ENCODE peak calls at places on chromosome 6, in four cellular contexts. A is adrenal gland, T is transverse colon, Q is testis. E is an unnamed sample.

GRCh38 chr6:143561105-143561704 is 49.7 kb upstream of the FUCA2 start:
- DNase-seq in T (no peak), Q (no peak), A (no peak), E (no peak)

GRCh38 chr6:47147836-47148344 is 105.8 kb upstream of the ADGRF1 start:
- DNase-seq in Q (no peak), A (no peak), T (no peak), E (no peak)

GRCh38 chr6:10951675-10952282 is 64.9 kb downstream of the SYCP2L start:
- DNase-seq in Q (no peak), T (no peak), A (no peak), E (no peak)

GRCh38 chr6:33147807-33148666 is 44.2 kb downstream of the COL11A2 start:
- DNase-seq in A (no peak), Q (peak; percentile 63), T (no peak), E (peak; percentile 19)

GRCh38 chr6:168049277-168049676 is 29.7 kb downstream of the FRMD1 start:
- DNase-seq in A (no peak), Q (peak; percentile 60), T (no peak), E (no peak)

GRCh38 chr6:12174878-12175277 is 115.3 kb upstream of the EDN1 start:
- DNase-seq in T (no peak), A (no peak), Q (no peak), E (no peak)

GRCh38 chr6:11848852-11849731 is 70.5 kb upstream of the ADTRP start:
- DNase-seq in T (no peak), Q (no peak), A (no peak), E (no peak)

GRCh38 chr6:167500961-167501360 is 176.1 kb downstream of the TTLL2 start:
- DNase-seq in T (no peak), A (no peak), Q (no peak), E (no peak)

GRCh38 chr6:159760602-159761057 is 1.2 kb upstream of the ACAT2 start:
- DNase-seq in Q (no peak), T (no peak), A (no peak), E (no peak)

GRCh38 chr6:166596741-166597507 is 10.4 kb upstream of the RAMACL start:
- DNase-seq in Q (no peak), A (no peak), T (no peak), E (no peak)

GRCh38 chr6:125802943-125803377 is 12.2 kb downstream of the NCOA7 start:
- DNase-seq in Q (no peak), T (no peak), A (no peak), E (no peak)

GRCh38 chr6:87742106-87742505 is 40.1 kb upstream of the AKIRIN2 start:
- DNase-seq in Q (no peak), A (no peak), T (peak; percentile 31), E (no peak)

GRCh38 chr6:148323344-148323743 is 19.3 kb upstream of the SASH1 start:
- DNase-seq in T (no peak), A (no peak), Q (no peak), E (no peak)

GRCh38 chr6:132683543-132683942 is 24.6 kb upstream of the TAAR1 start:
- DNase-seq in Q (no peak), A (no peak), T (no peak), E (no peak)

GRCh38 chr6:2450546-2450945 is 205.1 kb upstream of the GMDS start:
- DNase-seq in A (peak; percentile 48), Q (peak; percentile 62), T (peak; percentile 82), E (peak; percentile 79)

GRCh38 chr6:110325197-110325596 is 33.0 kb downstream of the METTL24 start:
- DNase-seq in T (peak; percentile 21), A (no peak), Q (no peak), E (peak; percentile 21)

GRCh38 chr6:142009647-142010046 is 123.1 kb upstream of the GJE1 start:
- DNase-seq in Q (no peak), T (no peak), A (no peak), E (no peak)

GRCh38 chr6:80508885-80509630 is 402.6 kb downstream of the BCKDHB start:
- DNase-seq in A (no peak), Q (no peak), T (no peak), E (no peak)

GRCh38 chr6:1724124-1724523 is 114.4 kb downstream of the FOXC1 start:
- DNase-seq in A (no peak), T (no peak), Q (no peak), E (no peak)

GRCh38 chr6:27684264-27685211 is 211.6 kb upstream of the ZNF184 start:
- DNase-seq in T (peak; percentile 36), Q (peak; percentile 70), A (no peak), E (peak; percentile 23)

GRCh38 chr6:161439093-161439492 is 165.2 kb upstream of the AGPAT4 start:
- DNase-seq in T (no peak), Q (peak; percentile 65), A (peak; percentile 63), E (no peak)

GRCh38 chr6:42766163-42766670 is 15.6 kb upstream of the BICRAL start:
- DNase-seq in A (no peak), T (no peak), Q (no peak), E (no peak)

GRCh38 chr6:3039384-3039783 is 28.9 kb upstream of the RIPK1 start:
- DNase-seq in T (no peak), A (no peak), Q (no peak), E (no peak)

GRCh38 chr6:81752969-81753708 is 658 bp upstream of the TENT5A start:
- DNase-seq in Q (peak; percentile 94), T (peak; percentile 93), A (peak; percentile 95), E (peak; percentile 94)

GRCh38 chr6:14059791-14060436 is 57.7 kb upstream of the CD83 start:
- DNase-seq in Q (peak; percentile 67), A (peak; percentile 84), T (no peak), E (peak; percentile 82)

GRCh38 chr6:47407295-47408281 is 70.0 kb upstream of the CD2AP start:
- DNase-seq in T (no peak), Q (no peak), A (no peak), E (no peak)

GRCh38 chr6:142361345-142361744 is 59.5 kb downstream of the ADGRG6 start:
- DNase-seq in A (no peak), T (no peak), Q (no peak), E (no peak)

GRCh38 chr6:56875961-56876360 is 78.9 kb upstream of the BEND6 start:
- DNase-seq in T (peak; percentile 57), Q (no peak), A (no peak), E (no peak)

GRCh38 chr6:137277971-137278602 is 58.9 kb upstream of the IFNGR1 start:
- DNase-seq in A (no peak), T (no peak), Q (no peak), E (peak; percentile 19)

GRCh38 chr6:3013486-3013885 is 13.8 kb downstream of the NQO2 start:
- DNase-seq in T (no peak), A (peak; percentile 58), Q (no peak), E (peak; percentile 24)

GRCh38 chr6:11943060-11943459 is 69.1 kb upstream of the HIVEP1 start:
- DNase-seq in T (no peak), Q (no peak), A (no peak), E (no peak)

GRCh38 chr6:107114872-107115694 is at the start of gene BEND3:
- DNase-seq in Q (peak; percentile 54), A (peak; percentile 52), T (peak; percentile 38), E (peak; percentile 44)

GRCh38 chr6:168514216-168514615 is 73.2 kb downstream of the SMOC2 start:
- DNase-seq in T (peak; percentile 39), A (peak; percentile 40), Q (peak; percentile 78), E (no peak)

GRCh38 chr6:111922454-111923297 is 49.4 kb upstream of the FYN start:
- DNase-seq in A (no peak), Q (no peak), T (no peak), E (no peak)

GRCh38 chr6:51855310-51856082 is 231.9 kb downstream of the PKHD1 start:
- DNase-seq in T (no peak), A (peak; percentile 24), Q (peak; percentile 68), E (no peak)

GRCh38 chr6:70651326-70651905 is 16.3 kb upstream of the SMAP1 start:
- DNase-seq in Q (no peak), A (no peak), T (peak; percentile 32), E (no peak)

GRCh38 chr6:8192067-8192466 is 89.7 kb upstream of the EEF1E1 start:
- DNase-seq in Q (no peak), A (no peak), T (no peak), E (no peak)

GRCh38 chr6:22827760-22828159 is 258.4 kb downstream of the HDGFL1 start:
- DNase-seq in T (no peak), Q (no peak), A (no peak), E (no peak)
- H3K4me3 ChIP-seq in T (no peak overlapping the region), Q (no peak overlapping the region), A (no peak overlapping the region), E (no peak overlapping the region)

DNA sequence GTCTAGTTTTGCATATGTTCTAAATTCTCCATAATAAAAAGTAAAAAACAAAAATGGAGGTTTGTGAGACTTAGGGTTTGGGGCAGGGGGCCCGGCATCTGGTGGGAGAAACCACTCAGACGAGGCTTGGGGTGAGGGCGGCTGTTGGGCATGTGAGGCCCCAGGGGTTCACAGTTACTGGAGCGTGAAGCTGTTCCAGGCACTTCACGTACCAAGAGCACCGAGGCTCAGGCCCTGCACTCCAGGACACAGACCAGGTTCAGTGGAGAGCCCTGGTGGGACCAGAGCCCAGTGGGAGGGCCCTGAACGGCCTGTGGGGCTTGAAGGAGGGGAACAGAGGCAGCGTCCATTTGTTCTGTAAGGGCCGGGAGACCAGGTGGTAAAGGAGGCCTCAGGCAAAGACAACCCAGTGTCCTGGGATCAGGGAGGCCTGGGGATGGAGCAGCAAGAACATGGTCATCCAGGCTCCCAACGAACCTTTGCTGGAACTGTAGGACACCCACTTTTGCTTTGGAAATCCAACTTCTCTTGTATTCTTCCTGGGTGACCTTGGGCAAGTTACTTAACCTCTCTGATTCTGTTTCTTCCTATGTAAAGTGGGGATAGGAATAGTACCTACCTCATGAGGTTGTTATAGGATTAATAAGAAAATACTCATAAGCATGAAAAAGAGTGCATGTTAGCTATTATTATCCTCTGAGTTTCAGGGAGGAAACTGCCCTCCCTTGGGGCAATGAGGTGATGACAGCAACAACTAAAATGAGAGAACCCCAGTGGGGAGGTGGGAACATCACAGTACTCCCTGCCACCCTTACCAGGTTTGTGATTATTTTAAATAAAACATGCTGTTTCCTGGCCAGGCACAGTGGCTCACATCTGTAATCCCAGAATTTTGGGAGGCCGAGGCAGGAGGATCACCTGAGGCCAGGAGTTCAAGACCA is 1.1 kb upstream of the FGD2 start:
- DNase-seq in Q (no peak), T (no peak), A (no peak), E (peak; percentile 98)
- H3K4me1 ChIP-seq in Q (peaks cover 10% of the 10 kb centered on the region), T (no peaks in the 10 kb centered on the region), A (no peaks in the 10 kb centered on the region), E (peaks cover 77% of the 10 kb centered on the region)

GRCh38 chr6:26568601-26569432 is 27.9 kb upstream of the ABT1 start:
- DNase-seq in A (peak; percentile 95), T (peak; percentile 98), Q (peak; percentile 97), E (peak; percentile 90)
- TF ChIP-seq POLR2A in A (no peak), T (peak; percentile 16), Q (no peak), E (no peak)

DNA sequence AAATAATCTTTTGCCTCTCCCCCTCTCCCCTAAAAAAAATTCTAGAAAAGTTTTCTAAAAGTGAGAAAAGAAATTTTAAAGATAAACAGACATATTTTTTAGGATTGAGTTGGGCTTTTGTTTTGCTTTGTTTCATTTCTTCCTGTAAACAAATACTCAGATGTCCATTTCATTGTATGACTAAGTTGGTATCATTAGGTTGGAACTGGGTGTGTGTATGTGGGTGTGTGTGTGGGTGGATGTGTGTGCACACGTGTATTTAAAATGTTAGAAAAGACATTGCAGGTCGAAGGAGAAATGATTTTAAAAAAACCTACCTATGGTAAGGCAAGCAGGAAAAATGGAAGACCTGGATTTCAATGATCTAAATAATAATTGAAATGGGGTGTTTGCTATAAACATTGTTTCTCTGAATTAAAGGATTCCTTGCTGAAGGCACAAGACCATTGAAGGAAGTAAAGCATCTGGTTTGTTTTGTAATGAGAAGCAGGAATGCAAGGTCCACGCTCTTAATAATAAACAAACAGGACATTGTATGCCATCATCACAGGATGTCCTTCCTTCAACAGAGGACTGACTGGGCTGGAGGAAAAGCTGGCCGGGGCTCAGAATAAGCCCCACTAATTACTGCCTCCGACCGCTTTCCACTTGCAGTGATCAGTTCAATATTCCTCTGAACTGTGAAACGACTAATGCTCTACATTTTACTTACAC is 1.0 kb upstream of the PRDM1 start:
- DNase-seq in A (no peak), Q (no peak), T (no peak), E (no peak)
- H3K4me3 ChIP-seq in A (no peak overlapping the region), Q (peak overlapping the region; percentile 52), T (no peak overlapping the region), E (no peak overlapping the region)